ENCODE peak calls at places on chromosomes 3 and 15, in nine cellular contexts. One of them, this sample, is unnamed.

GRCh38 chr3:8604988-8605387 is 39.6 kb downstream of the SSUH2 start:
- DNase-seq in psoas muscle: no peak
- DNase-seq in mesothelial cell of epicardium: no peak
- DNase-seq in T-helper 2 cell: no peak
- DNase-seq in activated CD8-positive, alpha-beta memory T cell treated with anti-CD3 and anti-CD28 coated beads for 48 hours: no peak
- DNase-seq in tibial nerve: no peak
- DNase-seq in fibroblast of pulmonary artery: no peak
- DNase-seq in stimulated activated CD4-positive, alpha-beta T cell treated with anti-CD3 and anti-CD28 coated beads, Interleukin-4, amount 100 ng/mL, for 1 hour: no peak
- DNase-seq in mucosa of descending colon: no peak
- DNase-seq in this sample: no peak

GRCh38 chr3:22720596-22720995 is 482.5 kb upstream of the UBE2E2 start:
- DNase-seq in psoas muscle: no peak
- DNase-seq in mesothelial cell of epicardium: no peak
- DNase-seq in T-helper 2 cell: no peak
- DNase-seq in activated CD8-positive, alpha-beta memory T cell treated with anti-CD3 and anti-CD28 coated beads for 48 hours: no peak
- DNase-seq in tibial nerve: no peak
- DNase-seq in fibroblast of pulmonary artery: no peak
- DNase-seq in stimulated activated CD4-positive, alpha-beta T cell treated with anti-CD3 and anti-CD28 coated beads, Interleukin-4, amount 100 ng/mL, for 1 hour: no peak
- DNase-seq in mucosa of descending colon: no peak
- DNase-seq in this sample: no peak

GRCh38 chr3:12425850-12426579 is 58.3 kb upstream of the TSEN2 start:
- DNase-seq in psoas muscle: no peak
- DNase-seq in mesothelial cell of epicardium: no peak
- DNase-seq in T-helper 2 cell: no peak
- DNase-seq in activated CD8-positive, alpha-beta memory T cell treated with anti-CD3 and anti-CD28 coated beads for 48 hours: no peak
- DNase-seq in tibial nerve: no peak
- DNase-seq in fibroblast of pulmonary artery: no peak
- DNase-seq in stimulated activated CD4-positive, alpha-beta T cell treated with anti-CD3 and anti-CD28 coated beads, Interleukin-4, amount 100 ng/mL, for 1 hour: no peak
- DNase-seq in mucosa of descending colon: no peak
- DNase-seq in this sample: no peak

GRCh38 chr3:19885468-19885867 is 48.5 kb downstream of the EFHB start:
- DNase-seq in psoas muscle: no peak
- DNase-seq in mesothelial cell of epicardium: no peak
- DNase-seq in T-helper 2 cell: no peak
- DNase-seq in activated CD8-positive, alpha-beta memory T cell treated with anti-CD3 and anti-CD28 coated beads for 48 hours: no peak
- DNase-seq in tibial nerve: no peak
- DNase-seq in fibroblast of pulmonary artery: peak
- DNase-seq in stimulated activated CD4-positive, alpha-beta T cell treated with anti-CD3 and anti-CD28 coated beads, Interleukin-4, amount 100 ng/mL, for 1 hour: no peak
- DNase-seq in mucosa of descending colon: no peak
- DNase-seq in this sample: no peak

GRCh38 chr3:41405466-41405865 is 206.2 kb downstream of the CTNNB1 start:
- DNase-seq in psoas muscle: no peak
- DNase-seq in mesothelial cell of epicardium: no peak
- DNase-seq in T-helper 2 cell: no peak
- DNase-seq in activated CD8-positive, alpha-beta memory T cell treated with anti-CD3 and anti-CD28 coated beads for 48 hours: no peak
- DNase-seq in tibial nerve: no peak
- DNase-seq in fibroblast of pulmonary artery: no peak
- DNase-seq in stimulated activated CD4-positive, alpha-beta T cell treated with anti-CD3 and anti-CD28 coated beads, Interleukin-4, amount 100 ng/mL, for 1 hour: no peak
- DNase-seq in mucosa of descending colon: no peak
- DNase-seq in this sample: no peak

GRCh38 chr3:190345027-190345821 is 23.0 kb upstream of the CLDN1 start:
- DNase-seq in psoas muscle: no peak
- DNase-seq in mesothelial cell of epicardium: no peak
- DNase-seq in T-helper 2 cell: no peak
- DNase-seq in activated CD8-positive, alpha-beta memory T cell treated with anti-CD3 and anti-CD28 coated beads for 48 hours: no peak
- DNase-seq in tibial nerve: no peak
- DNase-seq in fibroblast of pulmonary artery: peak
- DNase-seq in stimulated activated CD4-positive, alpha-beta T cell treated with anti-CD3 and anti-CD28 coated beads, Interleukin-4, amount 100 ng/mL, for 1 hour: no peak
- DNase-seq in mucosa of descending colon: peak
- DNase-seq in this sample: no peak

GRCh38 chr3:108091498-108092259 is 848 bp upstream of the CD47 start:
- DNase-seq in psoas muscle: no peak
- DNase-seq in mesothelial cell of epicardium: no peak
- DNase-seq in T-helper 2 cell: peak
- DNase-seq in activated CD8-positive, alpha-beta memory T cell treated with anti-CD3 and anti-CD28 coated beads for 48 hours: no peak
- DNase-seq in tibial nerve: no peak
- DNase-seq in fibroblast of pulmonary artery: no peak
- DNase-seq in stimulated activated CD4-positive, alpha-beta T cell treated with anti-CD3 and anti-CD28 coated beads, Interleukin-4, amount 100 ng/mL, for 1 hour: peak
- DNase-seq in mucosa of descending colon: no peak
- DNase-seq in this sample: peak

GRCh38 chr3:148006508-148006907 is 597.3 kb downstream of the ZIC1 start:
- DNase-seq in psoas muscle: no peak
- DNase-seq in mesothelial cell of epicardium: no peak
- DNase-seq in T-helper 2 cell: no peak
- DNase-seq in activated CD8-positive, alpha-beta memory T cell treated with anti-CD3 and anti-CD28 coated beads for 48 hours: no peak
- DNase-seq in tibial nerve: no peak
- DNase-seq in fibroblast of pulmonary artery: peak
- DNase-seq in stimulated activated CD4-positive, alpha-beta T cell treated with anti-CD3 and anti-CD28 coated beads, Interleukin-4, amount 100 ng/mL, for 1 hour: no peak
- DNase-seq in mucosa of descending colon: no peak
- DNase-seq in this sample: no peak

GRCh38 chr3:30193625-30194044 is 412.8 kb upstream of the TGFBR2 start:
- DNase-seq in psoas muscle: no peak
- DNase-seq in mesothelial cell of epicardium: no peak
- DNase-seq in T-helper 2 cell: no peak
- DNase-seq in activated CD8-positive, alpha-beta memory T cell treated with anti-CD3 and anti-CD28 coated beads for 48 hours: no peak
- DNase-seq in tibial nerve: no peak
- DNase-seq in fibroblast of pulmonary artery: no peak
- DNase-seq in stimulated activated CD4-positive, alpha-beta T cell treated with anti-CD3 and anti-CD28 coated beads, Interleukin-4, amount 100 ng/mL, for 1 hour: no peak
- DNase-seq in mucosa of descending colon: no peak
- DNase-seq in this sample: no peak

GRCh38 chr3:196344663-196345062 is 6.5 kb upstream of the TM4SF19 start:
- DNase-seq in psoas muscle: no peak
- DNase-seq in mesothelial cell of epicardium: no peak
- DNase-seq in T-helper 2 cell: no peak
- DNase-seq in activated CD8-positive, alpha-beta memory T cell treated with anti-CD3 and anti-CD28 coated beads for 48 hours: no peak
- DNase-seq in tibial nerve: no peak
- DNase-seq in fibroblast of pulmonary artery: no peak
- DNase-seq in stimulated activated CD4-positive, alpha-beta T cell treated with anti-CD3 and anti-CD28 coated beads, Interleukin-4, amount 100 ng/mL, for 1 hour: no peak
- DNase-seq in mucosa of descending colon: no peak
- DNase-seq in this sample: no peak

GRCh38 chr15:39404767-39405173 is 176.1 kb upstream of the THBS1 start:
- DNase-seq in psoas muscle: no peak
- DNase-seq in mesothelial cell of epicardium: no peak
- DNase-seq in T-helper 2 cell: no peak
- DNase-seq in activated CD8-positive, alpha-beta memory T cell treated with anti-CD3 and anti-CD28 coated beads for 48 hours: no peak
- DNase-seq in tibial nerve: no peak
- DNase-seq in fibroblast of pulmonary artery: peak
- DNase-seq in stimulated activated CD4-positive, alpha-beta T cell treated with anti-CD3 and anti-CD28 coated beads, Interleukin-4, amount 100 ng/mL, for 1 hour: no peak
- DNase-seq in mucosa of descending colon: no peak
- DNase-seq in this sample: no peak

GRCh38 chr15:96416934-96417759 is 86.6 kb downstream of the NR2F2 start:
- DNase-seq in psoas muscle: no peak
- DNase-seq in mesothelial cell of epicardium: no peak
- DNase-seq in T-helper 2 cell: no peak
- DNase-seq in activated CD8-positive, alpha-beta memory T cell treated with anti-CD3 and anti-CD28 coated beads for 48 hours: no peak
- DNase-seq in tibial nerve: no peak
- DNase-seq in fibroblast of pulmonary artery: peak
- DNase-seq in stimulated activated CD4-positive, alpha-beta T cell treated with anti-CD3 and anti-CD28 coated beads, Interleukin-4, amount 100 ng/mL, for 1 hour: no peak
- DNase-seq in mucosa of descending colon: no peak
- DNase-seq in this sample: no peak

GRCh38 chr3:129556890-129557736 is 14.1 kb downstream of the H1-8 start:
- DNase-seq in psoas muscle: peak
- DNase-seq in mesothelial cell of epicardium: no peak
- DNase-seq in T-helper 2 cell: no peak
- DNase-seq in activated CD8-positive, alpha-beta memory T cell treated with anti-CD3 and anti-CD28 coated beads for 48 hours: no peak
- DNase-seq in tibial nerve: peak
- DNase-seq in fibroblast of pulmonary artery: no peak
- DNase-seq in stimulated activated CD4-positive, alpha-beta T cell treated with anti-CD3 and anti-CD28 coated beads, Interleukin-4, amount 100 ng/mL, for 1 hour: no peak
- DNase-seq in mucosa of descending colon: peak
- DNase-seq in this sample: no peak

GRCh38 chr3:14831916-14832430 is 13.2 kb downstream of the FGD5 start:
- DNase-seq in psoas muscle: no peak
- DNase-seq in mesothelial cell of epicardium: no peak
- DNase-seq in T-helper 2 cell: no peak
- DNase-seq in activated CD8-positive, alpha-beta memory T cell treated with anti-CD3 and anti-CD28 coated beads for 48 hours: no peak
- DNase-seq in tibial nerve: no peak
- DNase-seq in fibroblast of pulmonary artery: no peak
- DNase-seq in stimulated activated CD4-positive, alpha-beta T cell treated with anti-CD3 and anti-CD28 coated beads, Interleukin-4, amount 100 ng/mL, for 1 hour: no peak
- DNase-seq in mucosa of descending colon: no peak
- DNase-seq in this sample: no peak

GRCh38 chr3:183930069-183930468 is 45.4 kb upstream of the PARL start:
- DNase-seq in psoas muscle: no peak
- DNase-seq in mesothelial cell of epicardium: no peak
- DNase-seq in T-helper 2 cell: no peak
- DNase-seq in activated CD8-positive, alpha-beta memory T cell treated with anti-CD3 and anti-CD28 coated beads for 48 hours: no peak
- DNase-seq in tibial nerve: no peak
- DNase-seq in fibroblast of pulmonary artery: no peak
- DNase-seq in stimulated activated CD4-positive, alpha-beta T cell treated with anti-CD3 and anti-CD28 coated beads, Interleukin-4, amount 100 ng/mL, for 1 hour: no peak
- DNase-seq in mucosa of descending colon: peak
- DNase-seq in this sample: no peak

GRCh38 chr3:13368834-13369233 is 51.3 kb downstream of the NUP210 start:
- DNase-seq in psoas muscle: no peak
- DNase-seq in mesothelial cell of epicardium: no peak
- DNase-seq in T-helper 2 cell: no peak
- DNase-seq in activated CD8-positive, alpha-beta memory T cell treated with anti-CD3 and anti-CD28 coated beads for 48 hours: no peak
- DNase-seq in tibial nerve: no peak
- DNase-seq in fibroblast of pulmonary artery: no peak
- DNase-seq in stimulated activated CD4-positive, alpha-beta T cell treated with anti-CD3 and anti-CD28 coated beads, Interleukin-4, amount 100 ng/mL, for 1 hour: no peak
- DNase-seq in mucosa of descending colon: no peak
- DNase-seq in this sample: no peak

GRCh38 chr15:68618339-68619302 is 39.8 kb downstream of the CORO2B start:
- DNase-seq in psoas muscle: no peak
- DNase-seq in mesothelial cell of epicardium: no peak
- DNase-seq in T-helper 2 cell: no peak
- DNase-seq in activated CD8-positive, alpha-beta memory T cell treated with anti-CD3 and anti-CD28 coated beads for 48 hours: no peak
- DNase-seq in tibial nerve: no peak
- DNase-seq in fibroblast of pulmonary artery: peak
- DNase-seq in stimulated activated CD4-positive, alpha-beta T cell treated with anti-CD3 and anti-CD28 coated beads, Interleukin-4, amount 100 ng/mL, for 1 hour: no peak
- DNase-seq in mucosa of descending colon: no peak
- DNase-seq in this sample: no peak

GRCh38 chr3:100556656-100557310 is 52.6 kb upstream of the ADGRG7 start:
- DNase-seq in psoas muscle: no peak
- DNase-seq in mesothelial cell of epicardium: no peak
- DNase-seq in T-helper 2 cell: no peak
- DNase-seq in activated CD8-positive, alpha-beta memory T cell treated with anti-CD3 and anti-CD28 coated beads for 48 hours: no peak
- DNase-seq in tibial nerve: peak
- DNase-seq in fibroblast of pulmonary artery: peak
- DNase-seq in stimulated activated CD4-positive, alpha-beta T cell treated with anti-CD3 and anti-CD28 coated beads, Interleukin-4, amount 100 ng/mL, for 1 hour: no peak
- DNase-seq in mucosa of descending colon: no peak
- DNase-seq in this sample: no peak

GRCh38 chr3:118101891-118102290 is 932.8 kb downstream of the IGSF11 start:
- DNase-seq in psoas muscle: no peak
- DNase-seq in mesothelial cell of epicardium: no peak
- DNase-seq in T-helper 2 cell: no peak
- DNase-seq in activated CD8-positive, alpha-beta memory T cell treated with anti-CD3 and anti-CD28 coated beads for 48 hours: no peak
- DNase-seq in tibial nerve: no peak
- DNase-seq in fibroblast of pulmonary artery: no peak
- DNase-seq in stimulated activated CD4-positive, alpha-beta T cell treated with anti-CD3 and anti-CD28 coated beads, Interleukin-4, amount 100 ng/mL, for 1 hour: no peak
- DNase-seq in mucosa of descending colon: no peak
- DNase-seq in this sample: no peak

GRCh38 chr3:42739401-42740158 is 33.5 kb downstream of the CCDC13 start:
- DNase-seq in psoas muscle: peak
- DNase-seq in mesothelial cell of epicardium: no peak
- DNase-seq in T-helper 2 cell: no peak
- DNase-seq in activated CD8-positive, alpha-beta memory T cell treated with anti-CD3 and anti-CD28 coated beads for 48 hours: no peak
- DNase-seq in tibial nerve: no peak
- DNase-seq in fibroblast of pulmonary artery: no peak
- DNase-seq in stimulated activated CD4-positive, alpha-beta T cell treated with anti-CD3 and anti-CD28 coated beads, Interleukin-4, amount 100 ng/mL, for 1 hour: no peak
- DNase-seq in mucosa of descending colon: no peak
- DNase-seq in this sample: no peak

GRCh38 chr3:16396202-16396601 is 117.3 kb downstream of the RFTN1 start:
- DNase-seq in psoas muscle: no peak
- DNase-seq in mesothelial cell of epicardium: no peak
- DNase-seq in T-helper 2 cell: no peak
- DNase-seq in activated CD8-positive, alpha-beta memory T cell treated with anti-CD3 and anti-CD28 coated beads for 48 hours: no peak
- DNase-seq in tibial nerve: no peak
- DNase-seq in fibroblast of pulmonary artery: no peak
- DNase-seq in stimulated activated CD4-positive, alpha-beta T cell treated with anti-CD3 and anti-CD28 coated beads, Interleukin-4, amount 100 ng/mL, for 1 hour: no peak
- DNase-seq in mucosa of descending colon: no peak
- DNase-seq in this sample: no peak

GRCh38 chr15:60326824-60327654 is 70.7 kb downstream of the ANXA2 start:
- DNase-seq in psoas muscle: no peak
- DNase-seq in mesothelial cell of epicardium: no peak
- DNase-seq in T-helper 2 cell: no peak
- DNase-seq in activated CD8-positive, alpha-beta memory T cell treated with anti-CD3 and anti-CD28 coated beads for 48 hours: no peak
- DNase-seq in tibial nerve: peak
- DNase-seq in fibroblast of pulmonary artery: peak
- DNase-seq in stimulated activated CD4-positive, alpha-beta T cell treated with anti-CD3 and anti-CD28 coated beads, Interleukin-4, amount 100 ng/mL, for 1 hour: no peak
- DNase-seq in mucosa of descending colon: no peak
- DNase-seq in this sample: peak

GRCh38 chr3:50336452-50337174 is 4.0 kb downstream of the RASSF1 start:
- DNase-seq in psoas muscle: no peak
- DNase-seq in mesothelial cell of epicardium: no peak
- DNase-seq in T-helper 2 cell: no peak
- DNase-seq in activated CD8-positive, alpha-beta memory T cell treated with anti-CD3 and anti-CD28 coated beads for 48 hours: no peak
- DNase-seq in tibial nerve: no peak
- DNase-seq in fibroblast of pulmonary artery: no peak
- DNase-seq in stimulated activated CD4-positive, alpha-beta T cell treated with anti-CD3 and anti-CD28 coated beads, Interleukin-4, amount 100 ng/mL, for 1 hour: no peak
- DNase-seq in mucosa of descending colon: no peak
- DNase-seq in this sample: no peak

GRCh38 chr3:68060186-68060585 is 405.8 kb upstream of the SUCLG2 start:
- DNase-seq in psoas muscle: no peak
- DNase-seq in mesothelial cell of epicardium: no peak
- DNase-seq in T-helper 2 cell: no peak
- DNase-seq in activated CD8-positive, alpha-beta memory T cell treated with anti-CD3 and anti-CD28 coated beads for 48 hours: no peak
- DNase-seq in tibial nerve: no peak
- DNase-seq in fibroblast of pulmonary artery: no peak
- DNase-seq in stimulated activated CD4-positive, alpha-beta T cell treated with anti-CD3 and anti-CD28 coated beads, Interleukin-4, amount 100 ng/mL, for 1 hour: no peak
- DNase-seq in mucosa of descending colon: no peak
- DNase-seq in this sample: no peak

GRCh38 chr3:11713171-11713570 is 69.5 kb upstream of the VGLL4 start:
- DNase-seq in psoas muscle: no peak
- DNase-seq in mesothelial cell of epicardium: no peak
- DNase-seq in T-helper 2 cell: no peak
- DNase-seq in activated CD8-positive, alpha-beta memory T cell treated with anti-CD3 and anti-CD28 coated beads for 48 hours: no peak
- DNase-seq in tibial nerve: no peak
- DNase-seq in fibroblast of pulmonary artery: no peak
- DNase-seq in stimulated activated CD4-positive, alpha-beta T cell treated with anti-CD3 and anti-CD28 coated beads, Interleukin-4, amount 100 ng/mL, for 1 hour: no peak
- DNase-seq in mucosa of descending colon: no peak
- DNase-seq in this sample: no peak

GRCh38 chr3:67739851-67740250 is 85.4 kb upstream of the SUCLG2 start:
- DNase-seq in psoas muscle: no peak
- DNase-seq in mesothelial cell of epicardium: no peak
- DNase-seq in T-helper 2 cell: no peak
- DNase-seq in activated CD8-positive, alpha-beta memory T cell treated with anti-CD3 and anti-CD28 coated beads for 48 hours: no peak
- DNase-seq in tibial nerve: no peak
- DNase-seq in fibroblast of pulmonary artery: no peak
- DNase-seq in stimulated activated CD4-positive, alpha-beta T cell treated with anti-CD3 and anti-CD28 coated beads, Interleukin-4, amount 100 ng/mL, for 1 hour: no peak
- DNase-seq in mucosa of descending colon: no peak
- DNase-seq in this sample: no peak

GRCh38 chr3:70201975-70202374 is 110.5 kb downstream of the MDFIC2 start:
- DNase-seq in psoas muscle: no peak
- DNase-seq in mesothelial cell of epicardium: no peak
- DNase-seq in T-helper 2 cell: no peak
- DNase-seq in activated CD8-positive, alpha-beta memory T cell treated with anti-CD3 and anti-CD28 coated beads for 48 hours: no peak
- DNase-seq in tibial nerve: no peak
- DNase-seq in fibroblast of pulmonary artery: no peak
- DNase-seq in stimulated activated CD4-positive, alpha-beta T cell treated with anti-CD3 and anti-CD28 coated beads, Interleukin-4, amount 100 ng/mL, for 1 hour: no peak
- DNase-seq in mucosa of descending colon: no peak
- DNase-seq in this sample: no peak

GRCh38 chr3:168341192-168341816 is 245.6 kb upstream of the GOLIM4 start:
- DNase-seq in psoas muscle: no peak
- DNase-seq in mesothelial cell of epicardium: no peak
- DNase-seq in T-helper 2 cell: no peak
- DNase-seq in activated CD8-positive, alpha-beta memory T cell treated with anti-CD3 and anti-CD28 coated beads for 48 hours: no peak
- DNase-seq in tibial nerve: no peak
- DNase-seq in fibroblast of pulmonary artery: peak
- DNase-seq in stimulated activated CD4-positive, alpha-beta T cell treated with anti-CD3 and anti-CD28 coated beads, Interleukin-4, amount 100 ng/mL, for 1 hour: no peak
- DNase-seq in mucosa of descending colon: no peak
- DNase-seq in this sample: no peak

GRCh38 chr3:147939425-147940196 is 530.4 kb downstream of the ZIC1 start:
- DNase-seq in psoas muscle: no peak
- DNase-seq in mesothelial cell of epicardium: no peak
- DNase-seq in T-helper 2 cell: no peak
- DNase-seq in activated CD8-positive, alpha-beta memory T cell treated with anti-CD3 and anti-CD28 coated beads for 48 hours: no peak
- DNase-seq in tibial nerve: no peak
- DNase-seq in fibroblast of pulmonary artery: no peak
- DNase-seq in stimulated activated CD4-positive, alpha-beta T cell treated with anti-CD3 and anti-CD28 coated beads, Interleukin-4, amount 100 ng/mL, for 1 hour: no peak
- DNase-seq in mucosa of descending colon: no peak
- DNase-seq in this sample: no peak

GRCh38 chr15:71226536-71227455 is 111.5 kb downstream of the THSD4 start:
- DNase-seq in psoas muscle: no peak
- DNase-seq in mesothelial cell of epicardium: no peak
- DNase-seq in T-helper 2 cell: no peak
- DNase-seq in activated CD8-positive, alpha-beta memory T cell treated with anti-CD3 and anti-CD28 coated beads for 48 hours: no peak
- DNase-seq in tibial nerve: no peak
- DNase-seq in fibroblast of pulmonary artery: no peak
- DNase-seq in stimulated activated CD4-positive, alpha-beta T cell treated with anti-CD3 and anti-CD28 coated beads, Interleukin-4, amount 100 ng/mL, for 1 hour: no peak
- DNase-seq in mucosa of descending colon: no peak
- DNase-seq in this sample: no peak

GRCh38 chr15:95684693-95685115 is 645.8 kb upstream of the NR2F2 start:
- DNase-seq in psoas muscle: no peak
- DNase-seq in mesothelial cell of epicardium: no peak
- DNase-seq in T-helper 2 cell: no peak
- DNase-seq in activated CD8-positive, alpha-beta memory T cell treated with anti-CD3 and anti-CD28 coated beads for 48 hours: no peak
- DNase-seq in tibial nerve: no peak
- DNase-seq in fibroblast of pulmonary artery: peak
- DNase-seq in stimulated activated CD4-positive, alpha-beta T cell treated with anti-CD3 and anti-CD28 coated beads, Interleukin-4, amount 100 ng/mL, for 1 hour: no peak
- DNase-seq in mucosa of descending colon: no peak
- DNase-seq in this sample: no peak

This sample was measured in BE2C.